ENCODE peak calls at places on chromosome 3, in eight cellular contexts. J, Y, S, K, G, P, W and C are unnamed samples.

GRCh38 chr3:156477306-156477705 is 77.6 kb downstream of the SSR3 start:
- DNase-seq in J (no peak), W (peak; percentile 54), K (no peak), Y (no peak), S (no peak), P (no peak), G (no peak), C (no peak)

GRCh38 chr3:1805331-1805730 is 293.3 kb upstream of the CNTN4 start:
- DNase-seq in S (no peak), G (no peak), W (no peak), P (no peak), Y (no peak), J (no peak), K (no peak), C (no peak)

GRCh38 chr3:123750659-123751420 is 133.3 kb downstream of the MYLK start:
- DNase-seq in J (no peak), K (no peak), P (no peak), W (peak; percentile 94), Y (no peak), G (no peak), S (no peak), C (no peak)

GRCh38 chr3:53354945-53355498 is 7.7 kb upstream of the DCP1A start:
- DNase-seq in G (no peak), W (peak; percentile 19), K (no peak), J (no peak), Y (no peak), P (no peak), S (no peak), C (no peak)

GRCh38 chr3:17747184-17747889 is 4.9 kb upstream of the TBC1D5 start:
- DNase-seq in Y (no peak), J (no peak), W (no peak), K (no peak), S (no peak), G (no peak), P (no peak), C (no peak)

GRCh38 chr3:197168606-197169005 is 129.8 kb downstream of the DLG1 start:
- DNase-seq in S (no peak), K (no peak), P (no peak), G (no peak), Y (no peak), J (no peak), W (peak; percentile 44), C (no peak)

GRCh38 chr3:190252080-190252479 is 70.2 kb downstream of the CLDN1 start:
- DNase-seq in P (peak; percentile 66), Y (no peak), J (no peak), W (peak; percentile 55), K (no peak), S (no peak), G (no peak), C (no peak)

GRCh38 chr3:37603722-37604121 is 258.0 kb upstream of the CTDSPL start:
- DNase-seq in S (no peak), Y (no peak), P (no peak), J (no peak), G (no peak), W (no peak), K (no peak), C (no peak)

GRCh38 chr3:36919439-36920160 is 25.3 kb downstream of the TRANK1 start:
- DNase-seq in J (no peak), K (no peak), Y (no peak), P (no peak), W (no peak), S (no peak), G (no peak), C (no peak)